ENCODE peak calls at places on chromosome 18, in four cellular contexts. N, X, S and Y are unnamed samples.

GRCh38 chr18:26301681-26302080 is 75.4 kb downstream of the TAF4B start:
- DNase-seq in N (peak; percentile 60), X (no peak), S (peak; percentile 5), Y (no peak)

GRCh38 chr18:10123006-10123950 is 209.5 kb downstream of the VAPA start:
- DNase-seq in N (peak; percentile 66), X (no peak), S (no peak), Y (no peak)

GRCh38 chr18:78974115-78974740 is 5.4 kb upstream of the SALL3 start:
- DNase-seq in N (no peak), X (peak; percentile 58), S (no peak), Y (no peak)

GRCh38 chr18:55272510-55273243 is 313.4 kb upstream of the CCDC68 start:
- DNase-seq in N (no peak), X (no peak), S (no peak), Y (no peak)

GRCh38 chr18:64840911-64841701 is 692.2 kb upstream of the LINC00305 start:
- DNase-seq in N (no peak), X (no peak), S (peak; percentile 12), Y (no peak)

GRCh38 chr18:79877163-79878091 is 74.0 kb downstream of the SLC66A2 start:
- DNase-seq in N (no peak), X (no peak), S (no peak), Y (no peak)

GRCh38 chr18:57359433-57359832 is 7.1 kb downstream of the ST8SIA3 start:
- DNase-seq in N (no peak), X (no peak), S (no peak), Y (no peak)

GRCh38 chr18:6414118-6414722 is 491 bp downstream of the L3MBTL4 start:
- DNase-seq in N (no peak), X (peak; percentile 59), S (peak; percentile 80), Y (peak; percentile 63)

GRCh38 chr18:79933765-79934164 is 17.7 kb downstream of the SLC66A2 start:
- DNase-seq in N (no peak), X (peak; percentile 69), S (peak; percentile 67), Y (no peak)

GRCh38 chr18:7568426-7568825 is 1.3 kb downstream of the PTPRM start:
- DNase-seq in N (no peak), X (peak; percentile 70), S (peak; percentile 66), Y (no peak)

GRCh38 chr18:49052891-49053644 is 102.3 kb upstream of the SMAD7 start:
- DNase-seq in N (peak; percentile 97), X (no peak), S (no peak), Y (no peak)

GRCh38 chr18:59096098-59096779 is 43.4 kb upstream of the SEC11C start:
- DNase-seq in N (no peak), X (peak; percentile 70), S (no peak), Y (no peak)

GRCh38 chr18:44941519-44941918 is 260.8 kb downstream of the SETBP1 start:
- DNase-seq in N (no peak), X (no peak), S (no peak), Y (no peak)

GRCh38 chr18:71529708-71530303 is 1014.3 kb downstream of the CBLN2 start:
- DNase-seq in N (no peak), X (no peak), S (no peak), Y (no peak)

GRCh38 chr18:48159816-48160215 is 229.4 kb upstream of the SMAD2 start:
- DNase-seq in N (no peak), X (no peak), S (no peak), Y (no peak)

GRCh38 chr18:3217930-3218647 is 1.7 kb downstream of the MYOM1 start:
- DNase-seq in N (no peak), X (no peak), S (peak; percentile 82), Y (no peak)

GRCh38 chr18:22422909-22423548 is 5.3 kb upstream of the CTAGE1 start:
- DNase-seq in N (no peak), X (no peak), S (no peak), Y (no peak)

GRCh38 chr18:48749768-48750167 is 201.0 kb downstream of the SMAD7 start:
- DNase-seq in N (no peak), X (no peak), S (no peak), Y (no peak)

GRCh38 chr18:56233595-56233994 is 404.8 kb downstream of the TXNL1 start:
- DNase-seq in N (no peak), X (no peak), S (no peak), Y (no peak)

GRCh38 chr18:45664824-45665763 is 49.8 kb downstream of the SLC14A2 start:
- DNase-seq in N (peak; percentile 78), X (peak; percentile 70), S (peak; percentile 84), Y (no peak)

GRCh38 chr18:4285525-4285924 is 169.6 kb downstream of the DLGAP1 start:
- DNase-seq in N (no peak), X (no peak), S (no peak), Y (no peak)

GRCh38 chr18:44556296-44556695 is 124.4 kb upstream of the SETBP1 start:
- DNase-seq in N (no peak), X (no peak), S (no peak), Y (no peak)

GRCh38 chr18:1253825-1254224 is 349.2 kb downstream of the ADCYAP1 start:
- DNase-seq in N (no peak), X (no peak), S (peak; percentile 8), Y (no peak)

GRCh38 chr18:26088482-26088881 is 1.9 kb downstream of the SS18 start:
- DNase-seq in N (peak; percentile 26), X (no peak), S (no peak), Y (no peak)

GRCh38 chr18:74225193-74225840 is 66.4 kb downstream of the CYB5A start:
- DNase-seq in N (no peak), X (no peak), S (peak; percentile 70), Y (no peak)

GRCh38 chr18:23131693-23132319 is 3.5 kb upstream of the CABLES1 start:
- DNase-seq in N (peak; percentile 82), X (peak; percentile 44), S (peak; percentile 81), Y (no peak)

GRCh38 chr18:28961669-28962228 is 784.8 kb upstream of the CDH2 start:
- DNase-seq in N (peak; percentile 38), X (peak; percentile 21), S (peak; percentile 64), Y (no peak)

GRCh38 chr18:14978962-14979535 is 231.1 kb downstream of the ANKRD30B start:
- DNase-seq in N (peak; percentile 70), X (peak; percentile 19), S (no peak), Y (no peak)

GRCh38 chr18:63963610-63964256 is 6.1 kb upstream of the SERPINB8 start:
- DNase-seq in N (peak; percentile 74), X (peak; percentile 46), S (peak; percentile 84), Y (no peak)

GRCh38 chr18:46283895-46284295 is 179.7 kb downstream of the HAUS1 start:
- DNase-seq in N (no peak), X (peak; percentile 64), S (no peak), Y (no peak)

GRCh38 chr18:24799176-24799575 is 338.7 kb downstream of the HRH4 start:
- DNase-seq in N (peak; percentile 6), X (no peak), S (no peak), Y (no peak)
- TF ChIP-seq CTCF in N (no peak), X (no peak), S (no peak), Y (no peak)

DNA sequence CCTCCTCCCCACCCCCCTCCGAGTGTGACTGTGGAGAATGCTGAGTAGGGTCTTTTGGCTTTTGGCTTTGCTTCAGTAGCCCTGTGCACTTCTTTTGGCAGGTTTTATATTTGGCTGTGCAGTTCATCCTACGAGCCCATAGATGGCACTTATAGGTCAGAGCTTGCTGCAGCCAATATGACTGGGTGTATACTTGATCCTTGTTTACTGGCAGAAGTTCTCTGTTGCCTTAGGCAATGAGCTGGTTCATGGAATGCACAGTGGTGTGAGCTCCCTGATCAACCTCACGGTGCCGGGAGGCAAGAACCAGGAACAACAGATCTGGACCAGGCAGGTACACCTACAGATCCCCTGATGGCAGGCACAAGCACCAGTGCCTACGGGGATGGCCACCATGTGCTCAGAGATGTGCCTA is 190.2 kb downstream of the KIAA1328 start:
- DNase-seq in N (peak; percentile 5), X (no peak), S (peak; percentile 29), Y (no peak)
- TF ChIP-seq CTCF in N (peak; percentile 12), X (peak; percentile 35), S (peak; percentile 40), Y (no peak)

DNA sequence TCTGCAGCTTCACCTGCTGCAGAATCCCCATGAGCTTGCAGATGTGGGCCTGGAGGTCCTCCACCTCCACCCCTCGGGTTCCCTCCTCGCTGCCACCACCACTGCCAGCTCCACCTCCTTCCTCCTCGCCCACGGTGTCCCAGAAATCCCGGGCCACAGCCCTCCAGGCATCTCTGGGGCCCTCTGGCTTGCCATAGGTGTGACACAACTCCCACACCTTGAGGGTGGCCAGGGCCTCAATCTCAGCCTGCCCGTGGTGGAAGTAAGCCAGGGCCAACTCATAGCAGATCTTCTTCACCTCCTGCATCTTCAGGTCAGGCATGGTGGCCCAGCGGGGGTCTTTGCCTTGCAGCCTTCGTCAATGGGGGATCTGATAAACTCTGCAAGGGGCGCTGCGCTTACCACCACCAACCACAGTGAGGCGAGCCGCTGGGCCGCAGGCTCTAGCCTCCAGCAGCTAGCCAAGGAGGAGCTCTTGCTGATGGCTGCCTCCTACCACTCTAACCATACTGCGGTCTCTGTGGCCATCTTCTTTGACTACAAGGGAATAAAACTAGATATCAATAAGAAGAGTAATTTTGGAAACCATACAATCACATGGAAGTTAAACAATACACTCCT is 36.1 kb upstream of the ANKRD62 start:
- DNase-seq in N (no peak), X (peak; percentile 57), S (no peak), Y (no peak)
- TF ChIP-seq CTCF in N (no peak), X (peak; percentile 24), S (no peak), Y (no peak)

GRCh38 chr18:24366328-24366727 is 31.3 kb downstream of the OSBPL1A start:
- DNase-seq in N (no peak), X (no peak), S (no peak), Y (no peak)
- TF ChIP-seq CTCF in N (no peak), X (no peak), S (no peak), Y (no peak)

DNA sequence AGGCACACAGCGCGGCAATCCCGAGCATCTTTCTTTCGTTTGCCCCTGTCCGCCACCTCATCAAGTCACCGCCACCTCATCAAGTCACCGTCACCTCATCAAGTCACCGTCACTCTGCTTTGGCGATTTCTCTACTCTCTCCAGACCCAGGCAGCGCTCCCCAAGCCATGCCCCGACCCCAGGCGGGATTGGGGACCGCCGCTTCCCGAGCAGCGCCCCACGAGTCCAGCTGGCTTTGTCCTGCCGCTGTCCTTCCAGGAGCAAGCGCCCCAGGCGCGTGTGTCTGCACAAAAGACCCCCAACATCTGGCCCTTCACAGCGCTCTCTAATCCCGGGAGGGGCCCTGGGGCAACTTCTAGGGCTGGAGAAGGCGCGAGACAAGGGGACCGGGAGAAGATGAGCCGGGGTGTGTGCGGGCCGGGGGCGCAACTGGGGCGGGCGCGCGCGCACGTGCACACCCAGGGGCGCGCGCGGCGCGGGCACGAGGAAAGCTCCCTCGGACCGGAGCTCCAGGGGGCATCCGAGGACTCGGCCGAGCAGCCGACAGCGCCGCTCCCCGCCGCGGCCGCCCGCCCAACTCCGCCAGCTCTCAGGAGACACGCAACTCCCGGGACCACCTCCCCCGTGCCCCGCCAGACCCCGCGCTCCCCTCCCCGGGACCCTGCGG is 630 bp upstream of the RNF152 start:
- DNase-seq in N (peak; percentile 14), X (peak; percentile 48), S (peak; percentile 85), Y (peak; percentile 27)
- TF ChIP-seq CTCF in N (no peak), X (no peak), S (peak; percentile 20), Y (no peak)

GRCh38 chr18:8834837-8835236 is 129.5 kb downstream of the MTCL1 start:
- DNase-seq in N (no peak), X (no peak), S (no peak), Y (no peak)

GRCh38 chr18:8839285-8839684 is 133.9 kb downstream of the MTCL1 start:
- DNase-seq in N (no peak), X (no peak), S (no peak), Y (no peak)

GRCh38 chr18:8831531-8831930 is 126.2 kb downstream of the MTCL1 start:
- DNase-seq in N (no peak), X (no peak), S (no peak), Y (no peak)

GRCh38 chr18:8833480-8833879 is 128.1 kb downstream of the MTCL1 start:
- DNase-seq in N (no peak), X (no peak), S (no peak), Y (no peak)

GRCh38 chr18:8835556-8835955 is 130.2 kb downstream of the MTCL1 start:
- DNase-seq in N (peak; percentile 81), X (no peak), S (no peak), Y (no peak)
- TF ChIP-seq CTCF in N (no peak), X (no peak), S (no peak), Y (no peak)